ENCODE peak calls at places on chromosomes 3 and 15, in ten cellular contexts. One of them, this sample, is unnamed.

GRCh38 chr15:95302206-95302605 is 1028.3 kb upstream of the NR2F2 start:
- DNase-seq in esophagus squamous epithelium: no peak
- DNase-seq in A549: no peak
- DNase-seq in IMR-90: no peak
- DNase-seq in spleen: no peak
- DNase-seq in tibial artery: no peak
- DNase-seq in adrenal gland: no peak
- DNase-seq in HepG2: no peak
- DNase-seq in upper lobe of right lung: no peak
- DNase-seq in left lung: no peak
- DNase-seq in this sample: no peak

GRCh38 chr3:25594007-25594502 is 70.7 kb downstream of the TOP2B start:
- DNase-seq in esophagus squamous epithelium: no peak
- DNase-seq in A549: no peak
- DNase-seq in IMR-90: peak; percentile 88
- DNase-seq in spleen: no peak
- DNase-seq in tibial artery: no peak
- DNase-seq in adrenal gland: no peak
- DNase-seq in HepG2: peak; percentile 30
- DNase-seq in upper lobe of right lung: no peak
- DNase-seq in left lung: no peak
- DNase-seq in this sample: peak; percentile 65

GRCh38 chr3:16513141-16514020 is at the start of gene RFTN1:
- DNase-seq in esophagus squamous epithelium: no peak
- DNase-seq in A549: no peak
- DNase-seq in IMR-90: peak; percentile 70
- DNase-seq in spleen: peak; percentile 92
- DNase-seq in tibial artery: peak; percentile 74
- DNase-seq in adrenal gland: no peak
- DNase-seq in HepG2: no peak
- DNase-seq in upper lobe of right lung: peak; percentile 85
- DNase-seq in left lung: peak; percentile 72
- DNase-seq in this sample: peak; percentile 89

GRCh38 chr3:45092132-45093031 is 53.8 kb downstream of the CDCP1 start:
- DNase-seq in esophagus squamous epithelium: no peak
- DNase-seq in A549: peak; percentile 56
- DNase-seq in IMR-90: peak; percentile 76
- DNase-seq in spleen: no peak
- DNase-seq in tibial artery: no peak
- DNase-seq in adrenal gland: no peak
- DNase-seq in HepG2: no peak
- DNase-seq in upper lobe of right lung: no peak
- DNase-seq in left lung: no peak
- DNase-seq in this sample: no peak

GRCh38 chr15:70050447-70050846 is 47.3 kb downstream of the TLE3 start:
- DNase-seq in esophagus squamous epithelium: no peak
- DNase-seq in A549: no peak
- DNase-seq in IMR-90: no peak
- DNase-seq in spleen: no peak
- DNase-seq in tibial artery: no peak
- DNase-seq in adrenal gland: no peak
- DNase-seq in HepG2: no peak
- DNase-seq in upper lobe of right lung: no peak
- DNase-seq in left lung: no peak
- DNase-seq in this sample: no peak

GRCh38 chr3:24573576-24573975 is 78.9 kb upstream of the THRB start:
- DNase-seq in esophagus squamous epithelium: no peak
- DNase-seq in A549: no peak
- DNase-seq in IMR-90: no peak
- DNase-seq in spleen: no peak
- DNase-seq in tibial artery: no peak
- DNase-seq in adrenal gland: no peak
- DNase-seq in HepG2: no peak
- DNase-seq in upper lobe of right lung: no peak
- DNase-seq in left lung: no peak
- DNase-seq in this sample: no peak

GRCh38 chr3:102238362-102238761 is 196.5 kb upstream of the ZPLD1 start:
- DNase-seq in esophagus squamous epithelium: no peak
- DNase-seq in A549: no peak
- DNase-seq in IMR-90: no peak
- DNase-seq in spleen: no peak
- DNase-seq in tibial artery: no peak
- DNase-seq in adrenal gland: no peak
- DNase-seq in HepG2: no peak
- DNase-seq in upper lobe of right lung: no peak
- DNase-seq in left lung: no peak
- DNase-seq in this sample: no peak

GRCh38 chr3:46895204-46895660 is 17.7 kb downstream of the PTH1R start:
- DNase-seq in esophagus squamous epithelium: no peak
- DNase-seq in A549: peak; percentile 58
- DNase-seq in IMR-90: peak; percentile 34
- DNase-seq in spleen: peak; percentile 90
- DNase-seq in tibial artery: peak; percentile 79
- DNase-seq in adrenal gland: peak; percentile 87
- DNase-seq in HepG2: peak; percentile 36
- DNase-seq in upper lobe of right lung: peak; percentile 89
- DNase-seq in left lung: no peak
- DNase-seq in this sample: peak; percentile 84

GRCh38 chr3:64184621-64185020 is 40.6 kb downstream of the PRICKLE2 start:
- DNase-seq in esophagus squamous epithelium: no peak
- DNase-seq in A549: no peak
- DNase-seq in IMR-90: peak; percentile 71
- DNase-seq in spleen: no peak
- DNase-seq in tibial artery: no peak
- DNase-seq in adrenal gland: no peak
- DNase-seq in HepG2: no peak
- DNase-seq in upper lobe of right lung: no peak
- DNase-seq in left lung: no peak
- DNase-seq in this sample: no peak

GRCh38 chr15:26260517-26261133 is 397.5 kb upstream of the ATP10A start:
- DNase-seq in esophagus squamous epithelium: no peak
- DNase-seq in A549: peak; percentile 1
- DNase-seq in IMR-90: peak; percentile 22
- DNase-seq in spleen: no peak
- DNase-seq in tibial artery: no peak
- DNase-seq in adrenal gland: no peak
- DNase-seq in HepG2: peak; percentile 1
- DNase-seq in upper lobe of right lung: no peak
- DNase-seq in left lung: no peak
- DNase-seq in this sample: no peak

GRCh38 chr3:154121236-154122095 is at the start of gene ARHGEF26:
- DNase-seq in esophagus squamous epithelium: no peak
- DNase-seq in A549: peak; percentile 83
- DNase-seq in IMR-90: peak; percentile 56
- DNase-seq in spleen: peak; percentile 90
- DNase-seq in tibial artery: peak; percentile 92
- DNase-seq in adrenal gland: peak; percentile 90
- DNase-seq in HepG2: peak; percentile 44
- DNase-seq in upper lobe of right lung: peak; percentile 95
- DNase-seq in left lung: peak; percentile 90
- DNase-seq in this sample: peak; percentile 94

GRCh38 chr15:40906947-40907802 is 12.9 kb downstream of the VPS18 start:
- DNase-seq in esophagus squamous epithelium: no peak
- DNase-seq in A549: no peak
- DNase-seq in IMR-90: peak; percentile 41
- DNase-seq in spleen: peak; percentile 91
- DNase-seq in tibial artery: no peak
- DNase-seq in adrenal gland: peak; percentile 77
- DNase-seq in HepG2: no peak
- DNase-seq in upper lobe of right lung: peak; percentile 83
- DNase-seq in left lung: no peak
- DNase-seq in this sample: peak; percentile 87

GRCh38 chr15:84981711-84982300 is at the start of gene PDE8A:
- DNase-seq in esophagus squamous epithelium: no peak
- DNase-seq in A549: peak; percentile 63
- DNase-seq in IMR-90: peak; percentile 31
- DNase-seq in spleen: no peak
- DNase-seq in tibial artery: peak; percentile 67
- DNase-seq in adrenal gland: peak; percentile 65
- DNase-seq in HepG2: no peak
- DNase-seq in upper lobe of right lung: no peak
- DNase-seq in left lung: peak; percentile 64
- DNase-seq in this sample: peak; percentile 78

GRCh38 chr15:84983299-84983698 is 1.6 kb downstream of the PDE8A start:
- DNase-seq in esophagus squamous epithelium: no peak
- DNase-seq in A549: no peak
- DNase-seq in IMR-90: no peak
- DNase-seq in spleen: no peak
- DNase-seq in tibial artery: no peak
- DNase-seq in adrenal gland: no peak
- DNase-seq in HepG2: no peak
- DNase-seq in upper lobe of right lung: no peak
- DNase-seq in left lung: no peak
- DNase-seq in this sample: no peak

GRCh38 chr15:84982301-84982920 is 755 bp downstream of the PDE8A start:
- DNase-seq in esophagus squamous epithelium: no peak
- DNase-seq in A549: no peak
- DNase-seq in IMR-90: peak; percentile 18
- DNase-seq in spleen: peak; percentile 90
- DNase-seq in tibial artery: peak; percentile 68
- DNase-seq in adrenal gland: peak; percentile 71
- DNase-seq in HepG2: peak; percentile 70
- DNase-seq in upper lobe of right lung: peak; percentile 74
- DNase-seq in left lung: peak; percentile 47
- DNase-seq in this sample: peak; percentile 82

GRCh38 chr15:84985158-84985557 is 3.5 kb downstream of the PDE8A start:
- DNase-seq in esophagus squamous epithelium: no peak
- DNase-seq in A549: no peak
- DNase-seq in IMR-90: peak; percentile 18
- DNase-seq in spleen: no peak
- DNase-seq in tibial artery: no peak
- DNase-seq in adrenal gland: no peak
- DNase-seq in HepG2: no peak
- DNase-seq in upper lobe of right lung: no peak
- DNase-seq in left lung: no peak
- DNase-seq in this sample: no peak

GRCh38 chr15:84983711-84984110 is 2.1 kb downstream of the PDE8A start:
- DNase-seq in esophagus squamous epithelium: no peak
- DNase-seq in A549: no peak
- DNase-seq in IMR-90: peak; percentile 23
- DNase-seq in spleen: no peak
- DNase-seq in tibial artery: no peak
- DNase-seq in adrenal gland: no peak
- DNase-seq in HepG2: no peak
- DNase-seq in upper lobe of right lung: no peak
- DNase-seq in left lung: no peak
- DNase-seq in this sample: no peak
- H3K4me1 ChIP-seq in esophagus squamous epithelium: peaks cover 58% of the 10 kb centered on the region
- H3K4me1 ChIP-seq in A549: peaks cover 59% of the 10 kb centered on the region
- H3K4me1 ChIP-seq in IMR-90: peaks cover 5% of the 10 kb centered on the region
- H3K4me1 ChIP-seq in spleen: peaks cover 50% of the 10 kb centered on the region
- H3K4me1 ChIP-seq in tibial artery: peaks cover 7% of the 10 kb centered on the region
- H3K4me1 ChIP-seq in adrenal gland: peaks cover 73% of the 10 kb centered on the region
- H3K4me1 ChIP-seq in HepG2: peaks cover 58% of the 10 kb centered on the region
- H3K4me1 ChIP-seq in upper lobe of right lung: peaks cover 33% of the 10 kb centered on the region
- H3K4me1 ChIP-seq in left lung: peaks cover 4% of the 10 kb centered on the region
- H3K4me1 ChIP-seq in this sample: peaks cover 17% of the 10 kb centered on the region

GRCh38 chr15:99613887-99614642 is 48.3 kb downstream of the MEF2A start:
- DNase-seq in esophagus squamous epithelium: no peak
- DNase-seq in A549: no peak
- DNase-seq in IMR-90: peak; percentile 62
- DNase-seq in spleen: no peak
- DNase-seq in tibial artery: no peak
- DNase-seq in adrenal gland: peak; percentile 71
- DNase-seq in HepG2: peak; percentile 67
- DNase-seq in upper lobe of right lung: peak; percentile 70
- DNase-seq in left lung: no peak
- DNase-seq in this sample: peak; percentile 57
- H3K27ac ChIP-seq in esophagus squamous epithelium: peak overlapping the region; percentile 31
- H3K27ac ChIP-seq in A549: no peak overlapping the region
- H3K27ac ChIP-seq in IMR-90: no peak overlapping the region
- H3K27ac ChIP-seq in spleen: peak overlapping the region; percentile 16
- H3K27ac ChIP-seq in tibial artery: peak overlapping the region; percentile 25
- H3K27ac ChIP-seq in adrenal gland: peak overlapping the region; percentile 11
- H3K27ac ChIP-seq in HepG2: peak overlapping the region; percentile 64
- H3K27ac ChIP-seq in upper lobe of right lung: peak overlapping the region; percentile 87
- H3K27ac ChIP-seq in left lung: peak overlapping the region; percentile 84
- H3K27ac ChIP-seq in this sample: no peak overlapping the region

DNA sequence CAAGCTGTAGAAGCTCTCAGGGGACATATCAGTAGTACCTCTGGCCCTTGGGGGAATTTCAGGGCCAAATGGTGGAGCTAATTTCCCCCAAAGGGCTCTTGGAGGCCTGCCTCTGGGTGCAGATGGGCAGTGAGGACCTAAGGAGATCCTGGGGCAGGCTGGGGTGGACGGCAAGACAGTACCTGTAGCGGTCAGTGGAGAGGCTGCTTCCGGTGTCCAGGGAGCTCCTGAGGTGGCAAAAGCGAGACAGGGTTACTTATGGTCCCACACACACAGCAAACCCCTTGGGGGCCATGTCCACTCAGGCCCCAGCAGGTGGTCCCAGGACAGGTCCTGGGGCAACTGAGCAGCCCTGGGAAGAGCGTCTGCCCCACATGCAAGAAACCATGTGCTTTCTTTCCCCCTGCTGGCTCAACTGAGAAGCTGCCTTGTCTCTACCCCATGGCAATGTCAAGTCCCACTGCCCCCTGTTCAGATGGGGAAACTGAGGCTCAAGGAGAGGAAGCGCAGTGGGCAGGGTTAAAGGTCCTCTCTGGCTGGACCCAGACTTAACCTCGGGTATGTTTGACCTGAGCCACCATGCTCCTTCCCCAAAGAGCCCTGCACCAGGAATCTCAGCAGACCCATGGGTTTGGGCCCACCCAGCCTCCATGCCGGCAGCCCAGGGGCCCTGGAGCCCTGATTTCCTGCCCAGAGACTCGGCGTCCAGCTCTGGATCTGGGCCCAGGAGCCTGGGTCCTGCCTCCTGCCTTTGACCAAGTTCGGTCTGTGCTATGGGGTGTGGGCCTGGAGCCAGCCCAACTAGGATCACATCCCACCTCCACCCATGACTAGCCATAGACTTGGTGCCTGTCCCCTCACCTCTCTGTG is 25.7 kb downstream of the IQSEC1 start:
- DNase-seq in esophagus squamous epithelium: no peak
- DNase-seq in A549: no peak
- DNase-seq in IMR-90: no peak
- DNase-seq in spleen: no peak
- DNase-seq in tibial artery: no peak
- DNase-seq in adrenal gland: no peak
- DNase-seq in HepG2: no peak
- DNase-seq in upper lobe of right lung: no peak
- DNase-seq in left lung: no peak
- DNase-seq in this sample: peak; percentile 59
- TF ChIP-seq CTCF in esophagus squamous epithelium: no peak
- TF ChIP-seq CTCF in A549: no peak
- TF ChIP-seq CTCF in IMR-90: no peak
- TF ChIP-seq CTCF in spleen: peak; percentile 13
- TF ChIP-seq CTCF in tibial artery: no peak
- TF ChIP-seq CTCF in adrenal gland: peak; percentile 32
- TF ChIP-seq CTCF in HepG2: no peak
- TF ChIP-seq CTCF in upper lobe of right lung: no peak
- TF ChIP-seq CTCF in left lung: no peak
- TF ChIP-seq CTCF in this sample: no peak

DNA sequence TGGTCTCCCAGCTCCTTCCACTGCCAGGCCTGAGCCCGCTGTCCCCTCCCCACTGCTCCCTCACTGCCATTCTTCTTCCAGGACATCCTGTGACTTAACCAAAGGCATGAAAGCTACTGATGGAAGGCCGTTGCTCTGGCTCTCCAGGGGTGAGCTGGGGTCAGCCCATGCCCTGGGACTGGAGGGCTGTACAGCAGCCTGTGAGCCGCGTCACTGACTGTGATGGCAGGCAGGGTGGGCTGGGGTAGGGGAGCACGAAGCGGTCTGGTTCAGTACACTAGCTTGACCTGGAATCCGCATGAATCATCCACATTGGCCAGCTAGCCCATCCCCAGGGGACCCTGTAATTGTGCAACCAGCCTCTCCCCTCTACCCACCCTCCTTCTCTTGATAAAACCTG is 30.8 kb downstream of the CORO2B start:
- DNase-seq in esophagus squamous epithelium: no peak
- DNase-seq in A549: no peak
- DNase-seq in IMR-90: no peak
- DNase-seq in spleen: no peak
- DNase-seq in tibial artery: peak; percentile 85
- DNase-seq in adrenal gland: peak; percentile 79
- DNase-seq in HepG2: no peak
- DNase-seq in upper lobe of right lung: no peak
- DNase-seq in left lung: no peak
- DNase-seq in this sample: peak; percentile 94
- H3K4me1 ChIP-seq in esophagus squamous epithelium: peaks cover 33% of the 10 kb centered on the region
- H3K4me1 ChIP-seq in A549: no peaks in the 10 kb centered on the region
- H3K4me1 ChIP-seq in IMR-90: peaks cover 30% of the 10 kb centered on the region
- H3K4me1 ChIP-seq in spleen: no peaks in the 10 kb centered on the region
- H3K4me1 ChIP-seq in tibial artery: peaks cover 14% of the 10 kb centered on the region
- H3K4me1 ChIP-seq in adrenal gland: no peaks in the 10 kb centered on the region
- H3K4me1 ChIP-seq in HepG2: no peaks in the 10 kb centered on the region
- H3K4me1 ChIP-seq in upper lobe of right lung: peaks cover 10% of the 10 kb centered on the region
- H3K4me1 ChIP-seq in left lung: peaks cover 8% of the 10 kb centered on the region
- H3K4me1 ChIP-seq in this sample: peaks cover 21% of the 10 kb centered on the region

This sample was measured in kidney.